ENCODE peak calls at places on chromosomes 5 and 9, in five cellular contexts. Z is bronchial epithelial cell, W is mesothelial cell of epicardium, T is body of pancreas, X is GM10248. V is an unnamed sample.

GRCh38 chr5:96384353-96384752 is 48.7 kb downstream of the PCSK1 start:
- DNase-seq in Z (peak), W (no peak), X (no peak), T (no peak), V (peak)

GRCh38 chr5:157607371-157608161 is 32.0 kb upstream of the ADAM19 start:
- DNase-seq in W (no peak), X (no peak), T (no peak), Z (peak), V (no peak)

GRCh38 chr5:90434116-90434714 is 24.7 kb upstream of the CETN3 start:
- DNase-seq in X (no peak), Z (peak), W (no peak), T (peak), V (no peak)

GRCh38 chr5:5483350-5483749 is 60.9 kb downstream of the ICE1 start:
- DNase-seq in T (no peak), W (no peak), X (no peak), Z (no peak), V (no peak)

GRCh38 chr9:93116049-93116961 is 17.7 kb downstream of the NINJ1 start:
- DNase-seq in Z (peak), X (no peak), W (no peak), T (peak), V (no peak)

GRCh38 chr5:42720242-42720641 is 36.4 kb upstream of the CCDC152 start:
- DNase-seq in Z (no peak), X (no peak), T (no peak), W (no peak), V (no peak)

GRCh38 chr5:124461857-124462423 is 284.5 kb downstream of the ZNF608 start:
- DNase-seq in X (no peak), W (no peak), Z (no peak), T (no peak), V (no peak)

GRCh38 chr9:78369644-78370219 is 72.8 kb downstream of the PSAT1 start:
- DNase-seq in X (peak), T (peak), Z (peak), W (peak), V (no peak)

GRCh38 chr9:89477811-89478583 is 19.9 kb downstream of the SEMA4D start:
- DNase-seq in W (no peak), X (no peak), Z (peak), T (peak), V (no peak)

GRCh38 chr9:73583590-73583989 is 431.9 kb downstream of the ANXA1 start:
- DNase-seq in X (no peak), T (no peak), W (no peak), Z (peak), V (no peak)

GRCh38 chr5:7592910-7593309 is 197.0 kb downstream of the ADCY2 start:
- DNase-seq in W (no peak), Z (no peak), X (no peak), T (no peak), V (no peak)
- TF ChIP-seq CTCF in W (peak), Z (peak), X (peak), T (peak), V (peak)

GRCh38 chr9:109315889-109316640 is 4.8 kb downstream of the EPB41L4B start:
- DNase-seq in Z (peak), X (no peak), T (peak), W (no peak), V (peak)
- TF ChIP-seq CTCF in Z (peak), X (no peak), T (peak), W (no peak), V (no peak)

GRCh38 chr5:133370904-133371303 is 241.4 kb downstream of the FSTL4 start:
- DNase-seq in Z (no peak), W (no peak), X (no peak), T (no peak), V (no peak)

GRCh38 chr5:133372306-133373008 is 239.9 kb downstream of the FSTL4 start:
- DNase-seq in Z (peak), X (no peak), T (no peak), W (peak), V (no peak)

GRCh38 chr5:133371371-133372155 is 240.8 kb downstream of the FSTL4 start:
- DNase-seq in Z (peak), T (no peak), X (no peak), W (peak), V (no peak)

GRCh38 chr5:133369161-133369783 is 243.1 kb downstream of the FSTL4 start:
- DNase-seq in X (no peak), T (no peak), W (no peak), Z (no peak), V (no peak)

DNA sequence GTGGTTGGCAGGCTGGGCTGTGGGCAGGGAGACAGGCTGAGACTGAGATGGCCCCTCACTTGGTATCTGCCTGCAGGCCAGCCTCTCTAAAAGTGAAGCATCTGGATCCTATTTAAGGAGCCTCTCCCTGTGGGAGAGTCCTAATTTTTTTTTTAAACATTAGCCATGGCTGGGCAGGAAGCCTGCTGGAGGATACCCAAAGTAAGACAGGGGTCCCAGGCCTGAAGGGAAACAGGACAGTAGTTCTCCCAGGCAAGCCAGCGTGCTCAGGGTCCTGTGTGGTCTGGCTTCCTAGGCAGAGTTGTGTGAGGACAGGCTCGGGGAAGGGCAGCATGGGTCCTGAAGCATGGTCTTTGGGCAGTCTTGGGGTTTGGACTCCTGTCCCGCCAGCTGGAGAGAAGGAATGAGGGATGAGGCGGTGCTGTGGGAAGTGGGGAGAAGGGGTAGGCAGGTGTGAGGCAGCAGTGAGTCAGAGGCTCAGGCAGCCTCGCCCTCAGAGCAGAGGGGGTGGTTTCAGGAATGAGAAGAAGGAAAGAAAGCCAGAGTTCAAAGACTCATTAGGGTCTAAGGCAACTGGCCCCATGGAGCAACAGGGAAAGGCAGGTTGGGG is 242.0 kb downstream of the FSTL4 start:
- DNase-seq in X (no peak), Z (peak), W (peak), T (no peak), V (no peak)
- TF ChIP-seq CTCF in X (no peak), Z (no peak), W (no peak), T (no peak), V (no peak)

GRCh38 chr5:2841208-2841607 is 89.7 kb upstream of the IRX2 start:
- DNase-seq in W (no peak), T (no peak), X (no peak), Z (no peak), V (no peak)

GRCh38 chr5:2836133-2836532 is 84.7 kb upstream of the IRX2 start:
- DNase-seq in W (no peak), T (no peak), X (no peak), Z (no peak), V (no peak)

DNA sequence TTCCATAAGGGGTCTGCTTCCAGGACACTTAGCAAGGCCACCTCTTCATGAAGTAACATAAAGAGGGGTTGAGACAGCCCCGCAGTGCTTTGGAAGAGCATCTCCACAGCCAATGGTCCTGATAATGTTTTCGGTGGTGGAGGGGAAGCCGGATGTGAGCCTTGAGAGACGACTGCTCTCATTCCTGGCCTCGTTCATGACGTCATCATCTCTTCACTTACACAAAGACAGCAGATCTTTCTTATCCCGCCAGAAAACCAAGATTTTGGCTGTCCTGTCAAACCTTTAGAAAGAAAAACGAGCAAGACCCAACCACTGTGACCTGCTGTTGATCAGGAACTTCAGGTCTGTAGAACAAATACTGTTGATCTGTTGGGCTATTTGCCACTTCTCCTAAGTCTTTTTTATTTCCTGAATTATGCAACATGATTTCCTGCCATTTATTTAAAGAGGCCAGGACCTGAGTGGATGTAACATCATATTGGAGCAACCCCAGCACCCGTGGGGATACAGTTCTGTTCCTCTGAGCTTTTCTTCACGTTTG is 89.0 kb upstream of the IRX2 start:
- DNase-seq in W (no peak), T (no peak), X (no peak), Z (no peak), V (no peak)
- TF ChIP-seq CTCF in W (no peak), T (no peak), X (no peak), Z (no peak), V (no peak)

DNA sequence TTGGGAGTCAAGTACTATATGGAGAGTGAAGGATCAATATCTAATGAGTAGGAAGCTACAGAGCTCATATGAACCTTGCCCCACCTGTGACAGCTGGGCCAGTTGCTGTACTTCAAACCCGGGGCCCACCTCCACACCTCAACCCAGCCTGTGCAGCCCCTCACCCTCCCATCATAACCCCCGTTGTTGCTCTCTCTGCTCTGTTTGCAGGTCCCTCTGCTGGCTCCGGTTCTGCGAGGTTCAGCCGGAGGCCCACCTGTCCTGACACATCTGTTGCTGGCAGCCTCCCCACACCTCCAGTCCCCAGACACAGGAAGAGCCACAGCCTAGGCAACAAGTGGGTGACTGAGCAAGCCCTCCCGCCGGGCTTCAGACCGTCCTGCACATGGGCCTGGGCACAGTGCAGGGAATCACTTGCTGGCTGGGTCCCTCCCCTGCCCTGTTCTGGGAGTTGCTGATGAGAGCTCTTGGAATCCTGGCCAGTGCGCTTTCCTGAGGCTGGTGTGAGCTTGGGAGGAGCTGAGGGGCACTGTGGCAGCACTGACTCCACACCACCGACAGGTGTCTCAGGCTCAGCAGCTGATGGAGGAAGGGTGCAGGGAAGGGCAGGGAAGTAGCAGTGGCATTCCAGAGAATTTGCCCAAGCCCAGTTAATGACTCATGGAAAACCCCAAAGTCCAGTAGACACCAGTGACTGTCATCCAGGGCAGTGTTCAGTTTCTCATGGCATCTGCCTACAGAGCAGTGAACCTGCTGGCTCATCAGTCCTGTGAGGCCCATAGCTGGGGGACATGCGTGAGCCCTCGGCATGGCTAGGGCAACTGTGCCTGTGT is 69.5 kb upstream of the GARNL3 start:
- DNase-seq in W (no peak), X (no peak), Z (peak), T (no peak), V (no peak)
- TF ChIP-seq CTCF in W (no peak), X (no peak), Z (peak), T (no peak), V (no peak)

GRCh38 chr9:10268500-10269485 is 344.0 kb downstream of the PTPRD start:
- DNase-seq in X (peak), T (peak), Z (peak), W (peak), V (no peak)
- TF ChIP-seq CTCF in X (peak), T (peak), Z (peak), W (peak), V (no peak)

GRCh38 chr5:38023353-38023752 is 183.5 kb upstream of the GDNF start:
- DNase-seq in W (no peak), X (no peak), Z (no peak), T (no peak), V (no peak)

GRCh38 chr5:38029431-38030065 is 189.7 kb upstream of the GDNF start:
- DNase-seq in Z (peak), T (no peak), X (no peak), W (no peak), V (no peak)

GRCh38 chr5:38022621-38023020 is 182.8 kb upstream of the GDNF start:
- DNase-seq in T (no peak), W (no peak), Z (no peak), X (no peak), V (no peak)

GRCh38 chr5:38018011-38018410 is 178.2 kb upstream of the GDNF start:
- DNase-seq in Z (no peak), T (no peak), W (no peak), X (no peak), V (no peak)

DNA sequence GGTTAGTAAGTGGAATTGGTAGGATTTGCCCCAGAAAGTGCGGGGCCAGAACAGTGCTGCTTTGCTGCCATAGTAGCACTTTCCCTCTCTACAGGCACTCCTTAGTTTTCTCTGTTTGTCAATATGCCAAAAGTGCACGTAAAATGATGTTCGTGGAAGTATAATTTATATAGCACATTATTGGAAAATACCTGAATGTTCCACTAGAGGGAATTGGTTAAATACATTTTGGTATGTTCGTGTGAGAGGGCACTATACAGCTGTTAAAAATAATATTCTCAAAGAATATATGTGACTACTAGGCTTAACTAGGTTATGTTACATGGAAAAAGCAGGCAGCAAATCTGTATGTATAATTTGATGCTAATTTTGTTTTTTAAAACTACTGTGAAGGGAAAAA is 184.0 kb upstream of the GDNF start:
- DNase-seq in W (no peak), X (no peak), Z (peak), T (no peak), V (no peak)
- TF ChIP-seq CTCF in W (peak), X (no peak), Z (no peak), T (peak), V (no peak)

GRCh38 chr5:91885291-91886265 is 502.5 kb upstream of the ARRDC3 start:
- DNase-seq in X (no peak), T (no peak), Z (no peak), W (no peak), V (no peak)

GRCh38 chr5:91884036-91884435 is 500.9 kb upstream of the ARRDC3 start:
- DNase-seq in X (no peak), Z (no peak), W (no peak), T (no peak), V (no peak)

DNA sequence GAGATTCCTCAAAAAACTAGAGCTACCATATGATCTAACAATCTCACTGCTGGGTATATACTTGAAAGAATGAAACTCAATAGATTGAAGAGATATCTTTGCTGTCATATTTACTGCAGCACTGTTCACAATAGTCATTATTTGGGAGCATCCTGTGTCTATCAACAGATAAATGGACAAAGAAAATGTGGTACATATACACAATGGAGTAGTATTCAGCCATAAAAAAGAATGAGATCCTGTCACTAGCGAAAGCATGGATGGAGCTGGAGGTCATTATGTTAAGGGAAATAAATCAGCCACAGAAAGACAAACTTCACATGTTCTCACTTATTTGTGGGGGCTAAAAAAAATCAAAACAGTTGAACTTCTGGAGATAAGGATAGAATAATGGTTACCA is 505.7 kb upstream of the ARRDC3 start:
- DNase-seq in W (no peak), Z (no peak), T (no peak), X (no peak), V (no peak)
- TF ChIP-seq CTCF in W (no peak), Z (no peak), T (no peak), X (no peak), V (no peak)

V was measured in AG09309.